ENCODE peak calls at places on chromosome 19, in eight cellular contexts. M is HL-60, A is GM19239, G is EL, I is fibroblast of pulmonary artery, W is GM06990, Q is nucleus accumbens, V is left ventricle myocardium inferior. T is an unnamed sample.

GRCh38 chr19:38155453-38155852 is 68.6 kb downstream of the DPF1 start:
- DNase-seq in A (no peak), G (no peak), M (no peak), Q (no peak), W (no peak), V (no peak), I (peak), T (no peak)

GRCh38 chr19:35986664-35987570 is 8.1 kb upstream of the SDHAF1 start:
- DNase-seq in W (peak), M (peak), Q (peak), G (no peak), A (no peak), V (peak), I (no peak), T (no peak)

GRCh38 chr19:3768015-3768747 is 3.8 kb downstream of the RAX2 start:
- DNase-seq in A (no peak), G (no peak), I (no peak), M (no peak), W (no peak), Q (no peak), V (no peak), T (no peak)

GRCh38 chr19:40284501-40285352 is at the start of gene AKT2:
- DNase-seq in G (peak), Q (peak), A (no peak), V (peak), M (no peak), I (peak), W (no peak), T (peak)

GRCh38 chr19:14023404-14024235 is 4.3 kb upstream of the RLN3 start:
- DNase-seq in A (no peak), W (no peak), G (peak), Q (no peak), M (peak), V (peak), I (peak), T (peak)

GRCh38 chr19:39941151-39941550 is 6.7 kb upstream of the FCGBP start:
- DNase-seq in I (no peak), G (no peak), M (no peak), Q (no peak), A (no peak), W (no peak), V (no peak), T (peak)

GRCh38 chr19:21610787-21611186 is 105.4 kb downstream of the ZNF429 start:
- DNase-seq in I (no peak), M (no peak), Q (no peak), W (no peak), G (no peak), V (no peak), A (no peak), T (no peak)

GRCh38 chr19:46860846-46861690 is at the start of gene ARHGAP35:
- DNase-seq in V (no peak), G (no peak), M (no peak), A (peak), W (no peak), Q (no peak), I (no peak), T (no peak)

GRCh38 chr19:43524922-43525835 is 1.8 kb downstream of the ETHE1 start:
- DNase-seq in V (peak), I (peak), G (peak), W (peak), A (no peak), Q (no peak), M (peak), T (no peak)